ENCODE peak calls at places on chromosomes 11 and 22, in five cellular contexts. One of them, this sample, is unnamed.

GRCh38 chr11:36608491-36609199 is 10.6 kb upstream of the RAG2 start:
- DNase-seq in epithelial cell of esophagus: no peak
- DNase-seq in pulmonary artery endothelial cell: no peak
- DNase-seq in activated naive CD8-positive, alpha-beta T cell treated with anti-CD3 and anti-CD28 coated beads, Interleukin-2, amount 10 ng/mL, durations not matched to agents 7 days and 5 days: no peak
- DNase-seq in HS-5: no peak
- DNase-seq in this sample: no peak

GRCh38 chr22:23236026-23236425 is 55.7 kb downstream of the BCR start:
- DNase-seq in activated naive CD8-positive, alpha-beta T cell treated with anti-CD3 and anti-CD28 coated beads, Interleukin-2, amount 10 ng/mL, durations not matched to agents 7 days and 5 days: no peak
- DNase-seq in epithelial cell of esophagus: no peak
- DNase-seq in pulmonary artery endothelial cell: no peak
- DNase-seq in HS-5: no peak
- DNase-seq in this sample: no peak

GRCh38 chr22:49934144-49934890 is 15.9 kb downstream of the CRELD2 start:
- DNase-seq in pulmonary artery endothelial cell: no peak
- DNase-seq in epithelial cell of esophagus: peak
- DNase-seq in activated naive CD8-positive, alpha-beta T cell treated with anti-CD3 and anti-CD28 coated beads, Interleukin-2, amount 10 ng/mL, durations not matched to agents 7 days and 5 days: no peak
- DNase-seq in HS-5: no peak
- DNase-seq in this sample: no peak

GRCh38 chr11:19398273-19398672 is 157.5 kb upstream of the E2F8 start:
- DNase-seq in HS-5: no peak
- DNase-seq in pulmonary artery endothelial cell: no peak
- DNase-seq in activated naive CD8-positive, alpha-beta T cell treated with anti-CD3 and anti-CD28 coated beads, Interleukin-2, amount 10 ng/mL, durations not matched to agents 7 days and 5 days: no peak
- DNase-seq in epithelial cell of esophagus: no peak
- DNase-seq in this sample: no peak

GRCh38 chr11:7348432-7349298 is 97.0 kb downstream of the SYT9 start:
- DNase-seq in activated naive CD8-positive, alpha-beta T cell treated with anti-CD3 and anti-CD28 coated beads, Interleukin-2, amount 10 ng/mL, durations not matched to agents 7 days and 5 days: no peak
- DNase-seq in pulmonary artery endothelial cell: no peak
- DNase-seq in epithelial cell of esophagus: peak
- DNase-seq in HS-5: no peak
- DNase-seq in this sample: no peak

GRCh38 chr11:104772806-104773241 is 125.4 kb downstream of the CASP12 start:
- DNase-seq in pulmonary artery endothelial cell: peak
- DNase-seq in HS-5: peak
- DNase-seq in activated naive CD8-positive, alpha-beta T cell treated with anti-CD3 and anti-CD28 coated beads, Interleukin-2, amount 10 ng/mL, durations not matched to agents 7 days and 5 days: no peak
- DNase-seq in epithelial cell of esophagus: peak
- DNase-seq in this sample: peak

GRCh38 chr11:114382509-114382908 is 17.8 kb downstream of the C11orf71 start:
- DNase-seq in HS-5: no peak
- DNase-seq in pulmonary artery endothelial cell: no peak
- DNase-seq in activated naive CD8-positive, alpha-beta T cell treated with anti-CD3 and anti-CD28 coated beads, Interleukin-2, amount 10 ng/mL, durations not matched to agents 7 days and 5 days: no peak
- DNase-seq in epithelial cell of esophagus: no peak
- DNase-seq in this sample: no peak

GRCh38 chr11:102229510-102230119 is 87.7 kb upstream of the BIRC3 start:
- DNase-seq in activated naive CD8-positive, alpha-beta T cell treated with anti-CD3 and anti-CD28 coated beads, Interleukin-2, amount 10 ng/mL, durations not matched to agents 7 days and 5 days: no peak
- DNase-seq in HS-5: no peak
- DNase-seq in pulmonary artery endothelial cell: no peak
- DNase-seq in epithelial cell of esophagus: no peak
- DNase-seq in this sample: no peak

GRCh38 chr11:9797300-9797699 is 133.4 kb downstream of the SWAP70 start:
- DNase-seq in pulmonary artery endothelial cell: no peak
- DNase-seq in activated naive CD8-positive, alpha-beta T cell treated with anti-CD3 and anti-CD28 coated beads, Interleukin-2, amount 10 ng/mL, durations not matched to agents 7 days and 5 days: no peak
- DNase-seq in epithelial cell of esophagus: no peak
- DNase-seq in HS-5: no peak
- DNase-seq in this sample: no peak

GRCh38 chr11:726278-726915 is 20.4 kb downstream of the EPS8L2 start:
- DNase-seq in HS-5: no peak
- DNase-seq in epithelial cell of esophagus: peak
- DNase-seq in pulmonary artery endothelial cell: no peak
- DNase-seq in activated naive CD8-positive, alpha-beta T cell treated with anti-CD3 and anti-CD28 coated beads, Interleukin-2, amount 10 ng/mL, durations not matched to agents 7 days and 5 days: peak
- DNase-seq in this sample: no peak

GRCh38 chr22:33715221-33715620 is 205.1 kb downstream of the LARGE1 start:
- DNase-seq in pulmonary artery endothelial cell: no peak
- DNase-seq in activated naive CD8-positive, alpha-beta T cell treated with anti-CD3 and anti-CD28 coated beads, Interleukin-2, amount 10 ng/mL, durations not matched to agents 7 days and 5 days: no peak
- DNase-seq in HS-5: no peak
- DNase-seq in epithelial cell of esophagus: no peak
- DNase-seq in this sample: no peak

GRCh38 chr11:79940976-79941735 is 500.3 kb upstream of the TENM4 start:
- DNase-seq in HS-5: peak
- DNase-seq in epithelial cell of esophagus: peak
- DNase-seq in pulmonary artery endothelial cell: no peak
- DNase-seq in activated naive CD8-positive, alpha-beta T cell treated with anti-CD3 and anti-CD28 coated beads, Interleukin-2, amount 10 ng/mL, durations not matched to agents 7 days and 5 days: no peak
- DNase-seq in this sample: no peak

GRCh38 chr22:36419177-36419911 is 31.6 kb upstream of the MYH9 start:
- DNase-seq in HS-5: no peak
- DNase-seq in activated naive CD8-positive, alpha-beta T cell treated with anti-CD3 and anti-CD28 coated beads, Interleukin-2, amount 10 ng/mL, durations not matched to agents 7 days and 5 days: no peak
- DNase-seq in pulmonary artery endothelial cell: no peak
- DNase-seq in epithelial cell of esophagus: peak
- DNase-seq in this sample: no peak

GRCh38 chr11:126202646-126203359 is 8.6 kb downstream of the RPUSD4 start:
- DNase-seq in activated naive CD8-positive, alpha-beta T cell treated with anti-CD3 and anti-CD28 coated beads, Interleukin-2, amount 10 ng/mL, durations not matched to agents 7 days and 5 days: no peak
- DNase-seq in epithelial cell of esophagus: no peak
- DNase-seq in HS-5: no peak
- DNase-seq in pulmonary artery endothelial cell: no peak
- DNase-seq in this sample: no peak

GRCh38 chr11:17591293-17591692 is 44.2 kb downstream of the OTOG start:
- DNase-seq in pulmonary artery endothelial cell: no peak
- DNase-seq in epithelial cell of esophagus: no peak
- DNase-seq in HS-5: no peak
- DNase-seq in activated naive CD8-positive, alpha-beta T cell treated with anti-CD3 and anti-CD28 coated beads, Interleukin-2, amount 10 ng/mL, durations not matched to agents 7 days and 5 days: no peak
- DNase-seq in this sample: no peak

GRCh38 chr11:120798854-120799253 is 225.0 kb upstream of the TBCEL start:
- DNase-seq in activated naive CD8-positive, alpha-beta T cell treated with anti-CD3 and anti-CD28 coated beads, Interleukin-2, amount 10 ng/mL, durations not matched to agents 7 days and 5 days: no peak
- DNase-seq in pulmonary artery endothelial cell: no peak
- DNase-seq in HS-5: no peak
- DNase-seq in epithelial cell of esophagus: no peak
- DNase-seq in this sample: no peak

GRCh38 chr11:112526699-112527410 is 266.2 kb upstream of the PLET1 start:
- DNase-seq in pulmonary artery endothelial cell: no peak
- DNase-seq in activated naive CD8-positive, alpha-beta T cell treated with anti-CD3 and anti-CD28 coated beads, Interleukin-2, amount 10 ng/mL, durations not matched to agents 7 days and 5 days: no peak
- DNase-seq in epithelial cell of esophagus: peak
- DNase-seq in HS-5: no peak
- DNase-seq in this sample: no peak

GRCh38 chr22:50169774-50170341 is 673 bp upstream of the PANX2 start:
- DNase-seq in HS-5: no peak
- DNase-seq in epithelial cell of esophagus: peak
- DNase-seq in pulmonary artery endothelial cell: no peak
- DNase-seq in activated naive CD8-positive, alpha-beta T cell treated with anti-CD3 and anti-CD28 coated beads, Interleukin-2, amount 10 ng/mL, durations not matched to agents 7 days and 5 days: peak
- DNase-seq in this sample: no peak

GRCh38 chr11:126978911-126979310 is 21.7 kb downstream of the KIRREL3 start:
- DNase-seq in HS-5: no peak
- DNase-seq in pulmonary artery endothelial cell: no peak
- DNase-seq in epithelial cell of esophagus: no peak
- DNase-seq in activated naive CD8-positive, alpha-beta T cell treated with anti-CD3 and anti-CD28 coated beads, Interleukin-2, amount 10 ng/mL, durations not matched to agents 7 days and 5 days: no peak
- DNase-seq in this sample: no peak

GRCh38 chr11:75394086-75394840 is 5.1 kb upstream of the RPS3 start:
- DNase-seq in epithelial cell of esophagus: no peak
- DNase-seq in activated naive CD8-positive, alpha-beta T cell treated with anti-CD3 and anti-CD28 coated beads, Interleukin-2, amount 10 ng/mL, durations not matched to agents 7 days and 5 days: no peak
- DNase-seq in HS-5: no peak
- DNase-seq in pulmonary artery endothelial cell: no peak
- DNase-seq in this sample: no peak

GRCh38 chr11:8375932-8376331 is 112.3 kb upstream of the LMO1 start:
- DNase-seq in HS-5: no peak
- DNase-seq in epithelial cell of esophagus: no peak
- DNase-seq in activated naive CD8-positive, alpha-beta T cell treated with anti-CD3 and anti-CD28 coated beads, Interleukin-2, amount 10 ng/mL, durations not matched to agents 7 days and 5 days: no peak
- DNase-seq in pulmonary artery endothelial cell: no peak
- DNase-seq in this sample: no peak

GRCh38 chr11:554824-555499 is 5.6 kb downstream of the LMNTD2 start:
- DNase-seq in pulmonary artery endothelial cell: no peak
- DNase-seq in HS-5: no peak
- DNase-seq in epithelial cell of esophagus: peak
- DNase-seq in activated naive CD8-positive, alpha-beta T cell treated with anti-CD3 and anti-CD28 coated beads, Interleukin-2, amount 10 ng/mL, durations not matched to agents 7 days and 5 days: peak
- DNase-seq in this sample: no peak

GRCh38 chr22:49569286-49570031 is 258.2 kb downstream of the BRD1 start:
- DNase-seq in epithelial cell of esophagus: no peak
- DNase-seq in pulmonary artery endothelial cell: no peak
- DNase-seq in activated naive CD8-positive, alpha-beta T cell treated with anti-CD3 and anti-CD28 coated beads, Interleukin-2, amount 10 ng/mL, durations not matched to agents 7 days and 5 days: peak
- DNase-seq in HS-5: no peak
- DNase-seq in this sample: no peak

GRCh38 chr11:69321877-69322350 is 28.0 kb downstream of the MYEOV start:
- DNase-seq in activated naive CD8-positive, alpha-beta T cell treated with anti-CD3 and anti-CD28 coated beads, Interleukin-2, amount 10 ng/mL, durations not matched to agents 7 days and 5 days: no peak
- DNase-seq in pulmonary artery endothelial cell: peak
- DNase-seq in epithelial cell of esophagus: peak
- DNase-seq in HS-5: peak
- DNase-seq in this sample: peak

GRCh38 chr11:57476883-57477506 is 16.7 kb downstream of the RTN4RL2 start:
- DNase-seq in HS-5: no peak
- DNase-seq in epithelial cell of esophagus: peak
- DNase-seq in activated naive CD8-positive, alpha-beta T cell treated with anti-CD3 and anti-CD28 coated beads, Interleukin-2, amount 10 ng/mL, durations not matched to agents 7 days and 5 days: no peak
- DNase-seq in pulmonary artery endothelial cell: no peak
- DNase-seq in this sample: no peak

GRCh38 chr11:78429667-78430066 is 12.0 kb upstream of the GAB2 start:
- DNase-seq in pulmonary artery endothelial cell: no peak
- DNase-seq in epithelial cell of esophagus: no peak
- DNase-seq in HS-5: no peak
- DNase-seq in activated naive CD8-positive, alpha-beta T cell treated with anti-CD3 and anti-CD28 coated beads, Interleukin-2, amount 10 ng/mL, durations not matched to agents 7 days and 5 days: no peak
- DNase-seq in this sample: no peak

GRCh38 chr11:19891050-19891449 is 178.4 kb downstream of the NAV2 start:
- DNase-seq in pulmonary artery endothelial cell: no peak
- DNase-seq in HS-5: no peak
- DNase-seq in epithelial cell of esophagus: no peak
- DNase-seq in activated naive CD8-positive, alpha-beta T cell treated with anti-CD3 and anti-CD28 coated beads, Interleukin-2, amount 10 ng/mL, durations not matched to agents 7 days and 5 days: no peak
- DNase-seq in this sample: no peak

GRCh38 chr11:121741954-121742361 is 289.2 kb upstream of the SORL1-AS1 start:
- DNase-seq in pulmonary artery endothelial cell: no peak
- DNase-seq in activated naive CD8-positive, alpha-beta T cell treated with anti-CD3 and anti-CD28 coated beads, Interleukin-2, amount 10 ng/mL, durations not matched to agents 7 days and 5 days: no peak
- DNase-seq in HS-5: no peak
- DNase-seq in epithelial cell of esophagus: no peak
- DNase-seq in this sample: no peak